ENCODE peak calls at places on chromosome 21, in five cellular contexts. M, D, H, G and V are unnamed samples.

GRCh38 chr21:45588861-45589491 is 46.7 kb upstream of the SLC19A1 start:
- DNase-seq in M (no peak), G (no peak), H (no peak), D (no peak), V (no peak)

GRCh38 chr21:14533555-14534400 is 12.3 kb downstream of the SAMSN1 start:
- DNase-seq in H (no peak), M (no peak), G (no peak), D (no peak), V (no peak)

GRCh38 chr21:45057886-45058285 is 16.5 kb upstream of the ADARB1 start:
- DNase-seq in H (peak; percentile 15), M (no peak), D (no peak), G (no peak), V (no peak)

GRCh38 chr21:23936224-23936623 is 1671.1 kb downstream of the MRPL39 start:
- DNase-seq in M (peak; percentile 13), D (no peak), H (no peak), G (no peak), V (no peak)

GRCh38 chr21:17343055-17343454 is 169.8 kb upstream of the CXADR start:
- DNase-seq in D (no peak), H (no peak), G (no peak), M (no peak), V (no peak)

GRCh38 chr21:37225440-37225839 is 41.7 kb downstream of the VPS26C start:
- DNase-seq in G (no peak), D (no peak), H (no peak), M (no peak), V (no peak)

GRCh38 chr21:45937721-45938452 is 43.7 kb upstream of the COL6A1 start:
- DNase-seq in G (no peak), D (no peak), H (no peak), M (no peak), V (no peak)

GRCh38 chr21:44456915-44457736 is 1.8 kb downstream of the LRRC3 start:
- DNase-seq in H (peak; percentile 14), M (no peak), D (no peak), G (no peak), V (no peak)

GRCh38 chr21:34807881-34808568 is 139.2 kb downstream of the CLIC6 start:
- DNase-seq in D (no peak), M (no peak), G (no peak), H (peak; percentile 76), V (no peak)

GRCh38 chr21:19922122-19922521 is 1076.1 kb upstream of the NCAM2 start:
- DNase-seq in M (no peak), G (no peak), D (no peak), H (no peak), V (no peak)

GRCh38 chr21:45639206-45640000 is 4.1 kb upstream of the PCBP3 start:
- DNase-seq in H (no peak), G (no peak), D (no peak), M (no peak), V (no peak)

GRCh38 chr21:15686506-15686905 is 43.3 kb upstream of the USP25 start:
- DNase-seq in M (no peak), G (no peak), D (no peak), H (no peak), V (no peak)

GRCh38 chr21:14527690-14528652 is 18.1 kb downstream of the SAMSN1 start:
- DNase-seq in D (no peak), M (no peak), H (no peak), G (no peak), V (no peak)

GRCh38 chr21:38478782-38479181 is 19.5 kb downstream of the ERG start:
- DNase-seq in H (no peak), G (no peak), D (no peak), M (no peak), V (no peak)

GRCh38 chr21:46094401-46095105 is 3.4 kb upstream of the COL6A2 start:
- DNase-seq in M (peak; percentile 12), H (peak; percentile 8), D (no peak), G (no peak), V (peak; percentile 74)

GRCh38 chr21:46157987-46158451 is 2.6 kb upstream of the FTCD start:
- DNase-seq in G (no peak), M (no peak), D (peak; percentile 26), H (peak; percentile 17), V (no peak)

GRCh38 chr21:33542640-33543504 is at the start of gene SON:
- DNase-seq in G (peak; percentile 98), M (peak; percentile 98), D (peak; percentile 98), H (peak; percentile 100), V (peak; percentile 100)
- TF ChIP-seq POLR2A in G (peak; percentile 89), M (peak; percentile 97), D (peak; percentile 94), H (peak; percentile 94), V (peak; percentile 72)

DNA sequence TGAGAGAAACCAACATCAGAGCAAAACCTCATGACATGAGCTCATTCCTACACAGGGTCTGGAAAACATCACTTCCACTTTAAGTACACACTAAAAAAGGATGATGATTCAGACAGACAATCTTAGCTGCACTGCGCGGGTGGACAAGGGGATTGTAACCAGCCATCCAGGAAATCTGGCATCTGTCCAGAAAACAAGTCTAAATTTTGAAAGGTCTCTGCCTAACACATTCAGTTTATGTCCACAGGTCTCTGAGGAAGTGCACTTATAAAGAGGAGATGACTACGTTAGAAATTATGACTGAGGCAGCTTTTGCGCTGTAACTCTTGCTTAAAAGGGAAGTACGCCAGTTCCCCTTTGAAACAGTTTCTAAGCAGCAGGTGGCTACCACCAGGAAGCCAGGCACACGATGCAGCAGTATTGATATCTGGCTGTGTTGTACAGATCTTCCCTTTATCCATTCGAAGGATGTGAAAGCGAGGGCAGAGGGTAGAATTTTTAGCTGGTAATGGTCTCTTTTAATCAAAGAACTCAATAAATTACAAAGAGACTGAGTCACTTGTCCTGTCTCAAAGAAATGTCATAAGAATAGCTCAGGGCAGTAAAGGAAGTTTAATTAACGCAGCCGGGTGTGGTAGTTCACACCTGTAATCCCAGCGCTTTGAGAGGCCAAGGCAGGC is 128.0 kb downstream of the SETD4 start:
- DNase-seq in H (peak; percentile 54), G (no peak), M (no peak), D (peak; percentile 37), V (peak; percentile 87)
- TF ChIP-seq EP300 in H (no peak), G (peak; percentile 47), M (no peak), D (no peak), V (no peak)

GRCh38 chr21:29304577-29304976 is 5.9 kb downstream of the BACH1 start:
- DNase-seq in D (no peak), G (no peak), H (no peak), M (no peak), V (no peak)
- H3K4me1 ChIP-seq in D (peaks cover 17% of the 10 kb centered on the region), G (peaks cover 50% of the 10 kb centered on the region), H (peaks cover 74% of the 10 kb centered on the region), M (peaks cover 71% of the 10 kb centered on the region), V (peaks cover 64% of the 10 kb centered on the region)

DNA sequence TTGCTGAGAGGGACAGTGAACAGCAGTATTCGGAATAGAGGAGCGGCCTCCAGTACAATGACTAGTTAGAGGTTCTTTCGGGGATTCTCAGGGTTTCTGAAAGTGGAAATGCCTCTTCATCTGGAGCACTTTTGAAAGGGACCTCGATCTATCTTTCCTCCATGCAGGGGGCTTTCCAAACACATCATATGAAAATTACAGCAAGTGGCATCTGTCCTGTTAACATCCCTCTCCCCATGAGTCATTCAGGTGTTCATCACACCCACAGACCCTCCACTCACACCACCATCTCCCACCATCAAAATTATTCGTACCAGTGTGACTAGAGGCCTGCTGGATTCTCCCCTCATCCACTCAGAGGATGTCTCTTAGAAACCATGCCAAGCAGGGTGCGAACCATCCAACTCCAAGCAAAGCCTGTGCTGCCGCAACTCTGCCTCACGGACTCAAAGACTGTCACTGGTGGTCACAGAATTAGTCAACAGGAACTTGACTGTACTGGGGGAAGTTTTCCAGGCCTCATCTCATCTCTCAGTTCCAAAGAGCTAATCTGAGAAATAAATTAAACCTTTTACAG is 211.1 kb downstream of the MRPL39 start:
- DNase-seq in G (no peak), D (no peak), M (no peak), H (no peak), V (no peak)
- TF ChIP-seq POLR2A in G (no peak), D (no peak), M (no peak), H (no peak), V (no peak)

GRCh38 chr21:43284238-43284637 is 115.4 kb downstream of the CRYAA start:
- DNase-seq in G (no peak), D (no peak), M (no peak), H (no peak), V (no peak)
- TF ChIP-seq EP300 in G (no peak), D (no peak), M (no peak), H (no peak), V (no peak)

GRCh38 chr21:42426424-42426823 is 22.7 kb downstream of the UBASH3A start:
- DNase-seq in D (no peak), M (no peak), H (no peak), G (no peak), V (no peak)

GRCh38 chr21:42423685-42424084 is 20.0 kb downstream of the UBASH3A start:
- DNase-seq in G (no peak), M (no peak), D (no peak), H (no peak), V (no peak)

GRCh38 chr21:42423197-42423675 is 19.5 kb downstream of the UBASH3A start:
- DNase-seq in D (no peak), M (no peak), G (no peak), H (no peak), V (no peak)

GRCh38 chr21:42425603-42425985 is 21.9 kb downstream of the UBASH3A start:
- DNase-seq in D (no peak), G (no peak), M (no peak), H (no peak), V (no peak)

GRCh38 chr21:42424848-42425602 is 21.3 kb downstream of the UBASH3A start:
- DNase-seq in G (no peak), D (no peak), M (no peak), H (peak; percentile 32), V (no peak)
- H3K4me1 ChIP-seq in G (no peaks in the 10 kb centered on the region), D (no peaks in the 10 kb centered on the region), M (no peaks in the 10 kb centered on the region), H (peaks cover 19% of the 10 kb centered on the region), V (no peaks in the 10 kb centered on the region)

DNA sequence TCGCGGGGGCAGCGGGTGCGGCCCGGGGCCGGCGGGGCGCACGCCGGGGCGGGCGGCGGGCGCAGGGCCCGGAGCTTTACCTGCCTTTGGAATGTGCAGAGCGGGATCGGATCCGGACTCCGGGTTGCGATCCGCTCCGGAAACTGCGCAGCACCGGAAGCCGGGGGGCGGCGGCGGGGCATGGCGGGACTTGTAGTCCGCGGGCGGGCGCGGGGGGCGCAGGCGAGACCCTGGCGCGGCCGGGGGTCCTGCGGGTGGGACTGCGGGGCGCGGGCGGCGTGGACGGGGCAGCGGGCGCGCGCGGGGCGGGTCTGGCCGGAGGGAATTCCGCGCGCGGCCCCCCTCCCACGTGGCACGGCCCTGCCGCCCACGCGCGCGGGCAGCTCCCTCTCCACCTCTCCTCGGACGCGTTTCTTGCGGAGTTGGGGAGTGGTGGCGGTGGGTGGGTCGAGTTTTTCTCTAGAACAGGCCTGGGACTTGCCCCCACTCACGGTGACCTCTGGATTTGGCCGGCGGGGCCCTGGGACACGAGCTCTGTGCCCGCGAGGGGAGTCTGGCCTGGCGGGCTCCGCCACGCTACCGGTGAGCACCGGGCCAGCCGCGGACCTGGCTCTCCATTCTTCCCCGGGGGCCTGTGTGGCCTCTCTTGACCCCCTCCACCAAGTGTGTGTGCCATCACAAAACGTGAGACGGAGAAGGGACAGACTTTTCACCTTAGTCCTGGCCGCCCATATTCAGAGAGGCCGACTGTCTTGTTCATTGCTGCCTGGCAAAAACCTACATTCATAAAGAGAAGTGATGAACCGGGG is at the start of gene PRDM15:
- DNase-seq in G (peak; percentile 66), D (peak; percentile 89), H (peak; percentile 62), M (peak; percentile 92), V (no peak)
- TF ChIP-seq POLR2A in G (no peak), D (peak; percentile 26), H (no peak), M (peak; percentile 72), V (no peak)